ENCODE peak calls at places on chromosomes 2 and 18, in six cellular contexts. One of them, this sample, is unnamed.
A peak's percentile ranks its signal among the peaks of the same experiment; 100 is the strongest.

GRCh38 chr18:48955528-48956261 is 4.9 kb upstream of the SMAD7 start:
- DNase-seq in aorta: peak; percentile 92
- DNase-seq in esophagus muscularis mucosa: no peak
- DNase-seq in CD8-positive, alpha-beta memory T cell: no peak
- DNase-seq in fibroblast of lung: peak; percentile 56
- DNase-seq in OCI-LY7: peak; percentile 31
- DNase-seq in this sample: no peak

GRCh38 chr2:1722692-1723091 is 21.6 kb downstream of the PXDN start:
- DNase-seq in aorta: no peak
- DNase-seq in esophagus muscularis mucosa: no peak
- DNase-seq in CD8-positive, alpha-beta memory T cell: no peak
- DNase-seq in fibroblast of lung: no peak
- DNase-seq in OCI-LY7: no peak
- DNase-seq in this sample: no peak

GRCh38 chr2:643334-643733 is 33.9 kb downstream of the TMEM18 start:
- DNase-seq in aorta: no peak
- DNase-seq in esophagus muscularis mucosa: peak; percentile 89
- DNase-seq in CD8-positive, alpha-beta memory T cell: no peak
- DNase-seq in fibroblast of lung: no peak
- DNase-seq in OCI-LY7: no peak
- DNase-seq in this sample: no peak

GRCh38 chr18:10420561-10421352 is 33.7 kb upstream of the APCDD1 start:
- DNase-seq in aorta: no peak
- DNase-seq in esophagus muscularis mucosa: no peak
- DNase-seq in CD8-positive, alpha-beta memory T cell: no peak
- DNase-seq in fibroblast of lung: peak; percentile 51
- DNase-seq in OCI-LY7: no peak
- DNase-seq in this sample: no peak

GRCh38 chr2:60527762-60528161 is 25.7 kb downstream of the BCL11A start:
- DNase-seq in aorta: no peak
- DNase-seq in esophagus muscularis mucosa: peak; percentile 68
- DNase-seq in CD8-positive, alpha-beta memory T cell: no peak
- DNase-seq in fibroblast of lung: no peak
- DNase-seq in OCI-LY7: no peak
- DNase-seq in this sample: no peak

GRCh38 chr2:75065402-75066008 is 107.1 kb downstream of the POLE4 start:
- DNase-seq in aorta: no peak
- DNase-seq in esophagus muscularis mucosa: no peak
- DNase-seq in CD8-positive, alpha-beta memory T cell: no peak
- DNase-seq in fibroblast of lung: peak; percentile 8
- DNase-seq in OCI-LY7: no peak
- DNase-seq in this sample: no peak

GRCh38 chr18:12857991-12858544 is 26.0 kb downstream of the PTPN2 start:
- DNase-seq in aorta: no peak
- DNase-seq in esophagus muscularis mucosa: no peak
- DNase-seq in CD8-positive, alpha-beta memory T cell: no peak
- DNase-seq in fibroblast of lung: no peak
- DNase-seq in OCI-LY7: no peak
- DNase-seq in this sample: no peak

GRCh38 chr2:205751621-205752031 is 69.3 kb downstream of the NRP2 start:
- DNase-seq in aorta: no peak
- DNase-seq in esophagus muscularis mucosa: no peak
- DNase-seq in CD8-positive, alpha-beta memory T cell: no peak
- DNase-seq in fibroblast of lung: no peak
- DNase-seq in OCI-LY7: no peak
- DNase-seq in this sample: no peak

GRCh38 chr2:138726681-138727080 is 53.5 kb downstream of the NXPH2 start:
- DNase-seq in aorta: no peak
- DNase-seq in esophagus muscularis mucosa: peak; percentile 31
- DNase-seq in CD8-positive, alpha-beta memory T cell: no peak
- DNase-seq in fibroblast of lung: no peak
- DNase-seq in OCI-LY7: no peak
- DNase-seq in this sample: no peak

GRCh38 chr2:237729681-237730475 is 68.7 kb upstream of the RBM44 start:
- DNase-seq in aorta: no peak
- DNase-seq in esophagus muscularis mucosa: no peak
- DNase-seq in CD8-positive, alpha-beta memory T cell: no peak
- DNase-seq in fibroblast of lung: no peak
- DNase-seq in OCI-LY7: no peak
- DNase-seq in this sample: no peak

GRCh38 chr2:203822240-203822639 is 45.3 kb upstream of the CTLA4 start:
- DNase-seq in aorta: no peak
- DNase-seq in esophagus muscularis mucosa: peak; percentile 55
- DNase-seq in CD8-positive, alpha-beta memory T cell: no peak
- DNase-seq in fibroblast of lung: no peak
- DNase-seq in OCI-LY7: no peak
- DNase-seq in this sample: no peak

GRCh38 chr2:227406177-227407031 is 18.7 kb upstream of the SCYGR1 start:
- DNase-seq in aorta: no peak
- DNase-seq in esophagus muscularis mucosa: no peak
- DNase-seq in CD8-positive, alpha-beta memory T cell: no peak
- DNase-seq in fibroblast of lung: peak; percentile 98
- DNase-seq in OCI-LY7: peak; percentile 5
- DNase-seq in this sample: peak; percentile 98

GRCh38 chr18:76668119-76668518 is 154.2 kb upstream of the ZNF236 start:
- DNase-seq in aorta: no peak
- DNase-seq in esophagus muscularis mucosa: peak; percentile 66
- DNase-seq in CD8-positive, alpha-beta memory T cell: no peak
- DNase-seq in fibroblast of lung: no peak
- DNase-seq in OCI-LY7: no peak
- DNase-seq in this sample: no peak

GRCh38 chr2:203706403-203706802 is at the start of gene CD28:
- DNase-seq in aorta: peak; percentile 76
- DNase-seq in esophagus muscularis mucosa: no peak
- DNase-seq in CD8-positive, alpha-beta memory T cell: peak; percentile 95
- DNase-seq in fibroblast of lung: no peak
- DNase-seq in OCI-LY7: peak; percentile 98
- DNase-seq in this sample: no peak

GRCh38 chr2:105396254-105397024 is 2.4 kb downstream of the FHL2 start:
- DNase-seq in aorta: peak; percentile 86
- DNase-seq in esophagus muscularis mucosa: no peak
- DNase-seq in CD8-positive, alpha-beta memory T cell: no peak
- DNase-seq in fibroblast of lung: peak; percentile 92
- DNase-seq in OCI-LY7: no peak
- DNase-seq in this sample: peak; percentile 32

GRCh38 chr2:240210198-240210965 is 69.9 kb upstream of the OTOS start:
- DNase-seq in aorta: peak; percentile 43
- DNase-seq in esophagus muscularis mucosa: no peak
- DNase-seq in CD8-positive, alpha-beta memory T cell: no peak
- DNase-seq in fibroblast of lung: no peak
- DNase-seq in OCI-LY7: no peak
- DNase-seq in this sample: no peak

GRCh38 chr2:36918307-36918706 is 48.0 kb downstream of the STRN start:
- DNase-seq in aorta: no peak
- DNase-seq in esophagus muscularis mucosa: no peak
- DNase-seq in CD8-positive, alpha-beta memory T cell: no peak
- DNase-seq in fibroblast of lung: peak; percentile 38
- DNase-seq in OCI-LY7: no peak
- DNase-seq in this sample: no peak

GRCh38 chr18:7255054-7255453 is 24.2 kb downstream of the LRRC30 start:
- DNase-seq in aorta: no peak
- DNase-seq in esophagus muscularis mucosa: no peak
- DNase-seq in CD8-positive, alpha-beta memory T cell: no peak
- DNase-seq in fibroblast of lung: no peak
- DNase-seq in OCI-LY7: no peak
- DNase-seq in this sample: no peak

GRCh38 chr2:47076586-47077441 is 78.3 kb downstream of the STPG4 start:
- DNase-seq in aorta: peak; percentile 86
- DNase-seq in esophagus muscularis mucosa: no peak
- DNase-seq in CD8-positive, alpha-beta memory T cell: no peak
- DNase-seq in fibroblast of lung: peak; percentile 91
- DNase-seq in OCI-LY7: no peak
- DNase-seq in this sample: peak; percentile 81

GRCh38 chr2:241258505-241259160 is 56.8 kb downstream of the HDLBP start:
- DNase-seq in aorta: no peak
- DNase-seq in esophagus muscularis mucosa: no peak
- DNase-seq in CD8-positive, alpha-beta memory T cell: no peak
- DNase-seq in fibroblast of lung: no peak
- DNase-seq in OCI-LY7: no peak
- DNase-seq in this sample: no peak

GRCh38 chr2:95138702-95139101 is 17.1 kb upstream of the MRPS5 start:
- DNase-seq in aorta: no peak
- DNase-seq in esophagus muscularis mucosa: no peak
- DNase-seq in CD8-positive, alpha-beta memory T cell: no peak
- DNase-seq in fibroblast of lung: no peak
- DNase-seq in OCI-LY7: no peak
- DNase-seq in this sample: no peak
- H3K9me3 ChIP-seq in aorta: peaks cover 10% of the 10 kb centered on the region
- H3K9me3 ChIP-seq in esophagus muscularis mucosa: peaks cover 3% of the 10 kb centered on the region
- H3K9me3 ChIP-seq in CD8-positive, alpha-beta memory T cell: peaks cover 8% of the 10 kb centered on the region
- H3K9me3 ChIP-seq in fibroblast of lung: no peaks in the 10 kb centered on the region
- H3K9me3 ChIP-seq in OCI-LY7: peaks cover 15% of the 10 kb centered on the region
- H3K9me3 ChIP-seq in this sample: peaks cover 6% of the 10 kb centered on the region

DNA sequence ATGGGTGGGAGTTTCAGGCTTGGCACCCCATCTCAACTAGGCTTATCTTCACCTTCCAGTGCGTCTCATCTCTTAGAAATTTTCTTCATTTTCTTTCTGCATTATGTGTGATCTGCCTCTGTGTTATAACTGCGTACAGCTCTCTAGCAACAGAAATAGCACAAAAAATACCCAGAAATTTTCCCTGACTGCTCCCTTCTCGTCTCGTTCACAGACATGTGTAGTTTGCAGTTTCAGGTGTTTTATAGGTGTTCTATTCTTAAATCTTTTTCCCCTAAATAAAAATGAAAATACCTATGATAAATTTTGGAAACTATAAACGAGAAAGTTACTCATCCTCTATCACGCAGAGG is 48.2 kb downstream of the TET3 start:
- DNase-seq in aorta: no peak
- DNase-seq in esophagus muscularis mucosa: no peak
- DNase-seq in CD8-positive, alpha-beta memory T cell: no peak
- DNase-seq in fibroblast of lung: no peak
- DNase-seq in OCI-LY7: no peak
- DNase-seq in this sample: no peak
- H3K27ac ChIP-seq in aorta: no peak overlapping the region
- H3K27ac ChIP-seq in esophagus muscularis mucosa: no peak overlapping the region
- H3K27ac ChIP-seq in CD8-positive, alpha-beta memory T cell: peak overlapping the region; percentile 58
- H3K27ac ChIP-seq in fibroblast of lung: no peak overlapping the region
- H3K27ac ChIP-seq in OCI-LY7: peak overlapping the region; percentile 53
- H3K27ac ChIP-seq in this sample: peak overlapping the region; percentile 43

GRCh38 chr18:71727909-71728308 is 816.2 kb downstream of the CBLN2 start:
- DNase-seq in aorta: no peak
- DNase-seq in esophagus muscularis mucosa: no peak
- DNase-seq in CD8-positive, alpha-beta memory T cell: no peak
- DNase-seq in fibroblast of lung: no peak
- DNase-seq in OCI-LY7: no peak
- DNase-seq in this sample: no peak
- H3K9me3 ChIP-seq in aorta: peaks cover 1% of the 10 kb centered on the region
- H3K9me3 ChIP-seq in esophagus muscularis mucosa: no peaks in the 10 kb centered on the region
- H3K9me3 ChIP-seq in CD8-positive, alpha-beta memory T cell: no peaks in the 10 kb centered on the region
- H3K9me3 ChIP-seq in fibroblast of lung: no peaks in the 10 kb centered on the region
- H3K9me3 ChIP-seq in OCI-LY7: no peaks in the 10 kb centered on the region
- H3K9me3 ChIP-seq in this sample: no peaks in the 10 kb centered on the region

DNA sequence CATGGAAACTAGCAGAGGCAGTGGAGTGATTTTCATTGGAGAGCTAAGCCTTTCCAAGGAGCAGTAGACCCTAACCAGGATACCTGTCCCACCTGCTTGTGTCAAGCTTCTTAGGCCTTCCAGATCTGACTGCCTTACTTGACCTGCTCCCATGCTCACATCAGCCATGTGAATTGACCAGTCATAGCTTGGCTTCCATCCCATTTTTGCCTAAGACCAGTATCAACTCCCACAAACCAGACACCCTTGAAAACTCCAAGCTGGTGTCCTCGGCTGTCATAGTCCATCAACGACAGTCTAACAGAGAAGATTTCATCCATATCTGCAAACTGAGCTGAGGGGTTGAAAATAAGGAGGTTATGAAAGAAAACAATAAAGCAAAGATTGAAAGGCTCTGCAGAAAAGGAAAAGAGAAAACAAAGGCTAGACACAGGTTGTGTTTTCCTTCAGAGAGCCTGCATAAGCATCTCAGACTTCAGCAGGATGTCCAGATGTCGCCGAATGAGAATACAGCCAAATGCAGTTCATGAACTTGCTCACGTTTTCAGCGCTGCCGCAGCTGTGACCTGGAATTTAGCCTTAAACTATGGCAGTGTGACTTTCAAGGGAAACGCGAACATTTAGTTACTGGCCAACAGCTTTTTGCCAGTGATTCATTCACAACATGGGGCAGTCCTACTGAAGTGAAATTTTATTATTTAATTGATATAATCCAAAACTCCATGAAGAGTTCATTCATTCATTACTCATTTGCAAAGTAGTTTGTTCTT is 868.1 kb upstream of the ID2 start:
- DNase-seq in aorta: no peak
- DNase-seq in esophagus muscularis mucosa: peak; percentile 31
- DNase-seq in CD8-positive, alpha-beta memory T cell: no peak
- DNase-seq in fibroblast of lung: peak; percentile 18
- DNase-seq in OCI-LY7: no peak
- DNase-seq in this sample: no peak
- H3K27ac ChIP-seq in aorta: no peak overlapping the region
- H3K27ac ChIP-seq in esophagus muscularis mucosa: no peak overlapping the region
- H3K27ac ChIP-seq in CD8-positive, alpha-beta memory T cell: no peak overlapping the region
- H3K27ac ChIP-seq in fibroblast of lung: no peak overlapping the region
- H3K27ac ChIP-seq in OCI-LY7: no peak overlapping the region
- H3K27ac ChIP-seq in this sample: no peak overlapping the region

GRCh38 chr2:189341077-189341476 is 100.2 kb upstream of the WDR75 start:
- DNase-seq in aorta: no peak
- DNase-seq in esophagus muscularis mucosa: no peak
- DNase-seq in CD8-positive, alpha-beta memory T cell: no peak
- DNase-seq in fibroblast of lung: no peak
- DNase-seq in OCI-LY7: no peak
- DNase-seq in this sample: no peak
- H3K9me3 ChIP-seq in aorta: peaks cover 2% of the 10 kb centered on the region
- H3K9me3 ChIP-seq in esophagus muscularis mucosa: no peaks in the 10 kb centered on the region
- H3K9me3 ChIP-seq in CD8-positive, alpha-beta memory T cell: no peaks in the 10 kb centered on the region
- H3K9me3 ChIP-seq in fibroblast of lung: no peaks in the 10 kb centered on the region
- H3K9me3 ChIP-seq in OCI-LY7: no peaks in the 10 kb centered on the region
- H3K9me3 ChIP-seq in this sample: peaks cover 27% of the 10 kb centered on the region

GRCh38 chr2:200159366-200159720 is 147.2 kb upstream of the SPATS2L start:
- DNase-seq in aorta: no peak
- DNase-seq in esophagus muscularis mucosa: peak; percentile 57
- DNase-seq in CD8-positive, alpha-beta memory T cell: no peak
- DNase-seq in fibroblast of lung: no peak
- DNase-seq in OCI-LY7: no peak
- DNase-seq in this sample: peak; percentile 68
- H3K27ac ChIP-seq in aorta: no peak overlapping the region
- H3K27ac ChIP-seq in esophagus muscularis mucosa: no peak overlapping the region
- H3K27ac ChIP-seq in CD8-positive, alpha-beta memory T cell: no peak overlapping the region
- H3K27ac ChIP-seq in fibroblast of lung: no peak overlapping the region
- H3K27ac ChIP-seq in OCI-LY7: no peak overlapping the region
- H3K27ac ChIP-seq in this sample: peak overlapping the region; percentile 91

GRCh38 chr2:94774851-94775250 is 96.4 kb upstream of the TEKT4 start:
- DNase-seq in aorta: no peak
- DNase-seq in esophagus muscularis mucosa: peak; percentile 66
- DNase-seq in CD8-positive, alpha-beta memory T cell: no peak
- DNase-seq in fibroblast of lung: no peak
- DNase-seq in OCI-LY7: no peak
- DNase-seq in this sample: no peak

DNA sequence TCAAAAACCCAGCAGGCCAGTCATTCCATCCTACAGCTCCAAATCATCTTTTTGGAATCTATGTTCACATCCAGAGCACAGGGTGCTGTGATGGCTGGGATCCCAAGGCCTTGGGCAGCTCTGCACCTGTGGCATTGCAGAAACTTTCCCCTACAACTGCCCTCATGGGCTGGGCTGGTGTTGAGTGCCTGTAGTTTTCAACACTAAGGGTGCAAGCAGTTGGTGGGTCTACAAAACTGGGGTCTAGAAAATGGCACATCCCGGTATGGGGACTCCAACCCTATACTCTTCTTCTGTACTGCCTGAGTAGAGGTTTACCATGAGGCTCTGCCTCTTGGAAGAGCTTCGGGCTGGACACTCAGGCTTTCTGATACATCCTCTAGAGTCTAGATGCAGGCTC is 95.2 kb upstream of the TEKT4 start:
- DNase-seq in aorta: no peak
- DNase-seq in esophagus muscularis mucosa: peak; percentile 75
- DNase-seq in CD8-positive, alpha-beta memory T cell: no peak
- DNase-seq in fibroblast of lung: no peak
- DNase-seq in OCI-LY7: no peak
- DNase-seq in this sample: no peak
- H3K9me3 ChIP-seq in aorta: no peaks in the 10 kb centered on the region
- H3K9me3 ChIP-seq in esophagus muscularis mucosa: no peaks in the 10 kb centered on the region
- H3K9me3 ChIP-seq in CD8-positive, alpha-beta memory T cell: no peaks in the 10 kb centered on the region
- H3K9me3 ChIP-seq in fibroblast of lung: no peaks in the 10 kb centered on the region
- H3K9me3 ChIP-seq in OCI-LY7: no peaks in the 10 kb centered on the region
- H3K9me3 ChIP-seq in this sample: no peaks in the 10 kb centered on the region

This sample was measured in SJCRH30.